ENCODE peak calls at places on chromosomes 4 and X, in seven cellular contexts. One of them, this sample, is unnamed. For H3K4me1, the result is how much of the 10 kb centered on the place peaks cover.

GRCh38 chr4:139593091-139593564 is 37.1 kb upstream of the SETD7 start:
- DNase-seq in adrenal gland: peak
- DNase-seq in body of pancreas: no peak
- DNase-seq in heart left ventricle: no peak
- DNase-seq in A549: peak
- DNase-seq in prostate gland: no peak
- DNase-seq in HCT116: no peak
- DNase-seq in this sample: no peak

GRCh38 chr4:152356428-152357034 is 179.4 kb downstream of the FBXW7 start:
- DNase-seq in HCT116: no peak
- DNase-seq in A549: no peak
- DNase-seq in body of pancreas: no peak
- DNase-seq in adrenal gland: no peak
- DNase-seq in heart left ventricle: no peak
- DNase-seq in prostate gland: no peak
- DNase-seq in this sample: no peak

GRCh38 chr4:84483738-84484137 is 15.4 kb downstream of the NKX6-1 start:
- DNase-seq in body of pancreas: no peak
- DNase-seq in prostate gland: no peak
- DNase-seq in HCT116: no peak
- DNase-seq in heart left ventricle: no peak
- DNase-seq in A549: no peak
- DNase-seq in adrenal gland: no peak
- DNase-seq in this sample: no peak

GRCh38 chr4:90074322-90074886 is 52.8 kb upstream of the CCSER1 start:
- DNase-seq in body of pancreas: no peak
- DNase-seq in A549: no peak
- DNase-seq in adrenal gland: no peak
- DNase-seq in heart left ventricle: no peak
- DNase-seq in prostate gland: no peak
- DNase-seq in HCT116: no peak
- DNase-seq in this sample: no peak

GRCh38 chr4:28313729-28314713 is 1453.4 kb downstream of the STIM2 start:
- DNase-seq in HCT116: no peak
- DNase-seq in A549: no peak
- DNase-seq in adrenal gland: no peak
- DNase-seq in heart left ventricle: no peak
- DNase-seq in prostate gland: peak
- DNase-seq in body of pancreas: no peak
- DNase-seq in this sample: no peak

GRCh38 chrX:41827886-41828285 is 95.5 kb downstream of the CASK start:
- DNase-seq in prostate gland: no peak
- DNase-seq in A549: no peak
- DNase-seq in adrenal gland: no peak
- DNase-seq in HCT116: no peak
- DNase-seq in heart left ventricle: no peak
- DNase-seq in body of pancreas: no peak
- DNase-seq in this sample: no peak

GRCh38 chr4:23039813-23040212 is 347.1 kb downstream of the GBA3 start:
- DNase-seq in heart left ventricle: no peak
- DNase-seq in adrenal gland: no peak
- DNase-seq in body of pancreas: no peak
- DNase-seq in prostate gland: no peak
- DNase-seq in A549: no peak
- DNase-seq in HCT116: no peak
- DNase-seq in this sample: no peak

GRCh38 chr4:182101618-182102017 is 141.6 kb upstream of the TENM3 start:
- DNase-seq in prostate gland: no peak
- DNase-seq in body of pancreas: no peak
- DNase-seq in heart left ventricle: no peak
- DNase-seq in adrenal gland: no peak
- DNase-seq in HCT116: no peak
- DNase-seq in A549: no peak
- DNase-seq in this sample: no peak

GRCh38 chr4:31737419-31737818 is 1017.2 kb downstream of the PCDH7 start:
- DNase-seq in body of pancreas: no peak
- DNase-seq in adrenal gland: no peak
- DNase-seq in A549: no peak
- DNase-seq in heart left ventricle: no peak
- DNase-seq in prostate gland: no peak
- DNase-seq in HCT116: no peak
- DNase-seq in this sample: no peak

GRCh38 chrX:119008122-119008744 is 33.8 kb downstream of the LONRF3 start:
- DNase-seq in adrenal gland: peak
- DNase-seq in A549: peak
- DNase-seq in heart left ventricle: no peak
- DNase-seq in prostate gland: peak
- DNase-seq in HCT116: no peak
- DNase-seq in body of pancreas: peak
- DNase-seq in this sample: peak

GRCh38 chr4:180852743-180853142 is 1390.5 kb upstream of the TENM3 start:
- DNase-seq in adrenal gland: no peak
- DNase-seq in HCT116: no peak
- DNase-seq in A549: no peak
- DNase-seq in body of pancreas: no peak
- DNase-seq in heart left ventricle: no peak
- DNase-seq in prostate gland: no peak
- DNase-seq in this sample: no peak

DNA sequence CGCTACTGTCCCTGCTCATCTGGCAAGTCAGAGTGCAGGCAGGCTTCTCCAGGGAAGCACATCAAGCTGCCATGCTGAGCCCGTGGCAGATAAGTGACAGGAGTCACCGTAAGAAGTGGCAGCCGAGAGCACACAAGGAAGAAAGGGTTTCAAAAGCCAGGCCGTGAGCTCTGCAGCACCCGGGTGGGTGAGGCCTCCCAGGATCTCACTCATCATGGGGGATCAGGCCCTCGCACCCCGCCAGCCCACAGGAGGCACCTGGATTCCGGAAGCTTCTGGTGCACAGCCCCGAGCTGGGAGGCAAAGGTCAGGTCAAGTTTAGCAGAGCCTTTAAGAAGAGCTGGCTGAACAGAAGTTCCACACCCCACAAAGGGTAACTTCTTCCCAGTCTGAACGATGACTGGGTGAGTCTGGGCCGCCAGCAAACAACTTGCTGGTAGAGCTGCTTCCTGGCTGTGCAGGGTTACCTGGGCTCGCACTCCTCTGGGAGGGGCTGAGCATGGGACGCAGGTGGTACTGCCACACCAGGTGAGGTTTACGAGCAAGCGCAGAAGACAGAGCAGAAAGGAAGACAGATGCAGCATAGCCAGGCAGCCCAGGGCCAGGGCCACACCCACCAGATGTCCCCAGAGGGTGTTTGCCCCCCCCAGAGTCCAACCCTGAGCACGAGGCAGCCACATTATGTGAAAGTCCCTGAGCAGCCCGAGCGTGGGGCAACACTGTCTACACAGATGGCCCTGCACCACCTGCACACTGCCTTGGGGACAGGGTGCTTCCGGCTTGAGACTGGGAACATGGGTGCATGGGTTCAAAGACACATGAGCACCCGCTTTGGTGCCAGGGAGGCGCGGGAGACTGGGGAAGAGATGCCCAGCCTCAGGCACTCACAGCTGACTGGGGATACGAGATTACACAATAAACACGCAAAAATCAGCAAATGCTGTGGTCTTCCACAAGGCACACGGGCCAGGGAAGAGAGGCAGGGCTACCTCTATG is 7.7 kb downstream of the CCNQ start:
- DNase-seq in A549: no peak
- DNase-seq in adrenal gland: no peak
- DNase-seq in HCT116: no peak
- DNase-seq in body of pancreas: no peak
- DNase-seq in heart left ventricle: peak
- DNase-seq in prostate gland: no peak
- DNase-seq in this sample: no peak
- TF ChIP-seq POLR2A in A549: no peak
- TF ChIP-seq POLR2A in adrenal gland: no peak
- TF ChIP-seq POLR2A in HCT116: no peak
- TF ChIP-seq POLR2A in body of pancreas: no peak
- TF ChIP-seq POLR2A in heart left ventricle: no peak
- TF ChIP-seq POLR2A in prostate gland: no peak
- TF ChIP-seq POLR2A in this sample: no peak

GRCh38 chr4:143358419-143358818 is 21.7 kb downstream of the GAB1 start:
- DNase-seq in body of pancreas: no peak
- DNase-seq in A549: no peak
- DNase-seq in heart left ventricle: no peak
- DNase-seq in adrenal gland: no peak
- DNase-seq in HCT116: no peak
- DNase-seq in prostate gland: no peak
- DNase-seq in this sample: no peak

GRCh38 chr4:143358923-143359694 is 22.4 kb downstream of the GAB1 start:
- DNase-seq in adrenal gland: no peak
- DNase-seq in prostate gland: peak
- DNase-seq in A549: no peak
- DNase-seq in HCT116: no peak
- DNase-seq in heart left ventricle: no peak
- DNase-seq in body of pancreas: peak
- DNase-seq in this sample: no peak

GRCh38 chr4:143362392-143363046 is 25.8 kb downstream of the GAB1 start:
- DNase-seq in A549: no peak
- DNase-seq in adrenal gland: no peak
- DNase-seq in heart left ventricle: no peak
- DNase-seq in prostate gland: no peak
- DNase-seq in HCT116: no peak
- DNase-seq in body of pancreas: no peak
- DNase-seq in this sample: no peak

GRCh38 chr4:143359794-143360193 is 23.1 kb downstream of the GAB1 start:
- DNase-seq in body of pancreas: no peak
- DNase-seq in adrenal gland: no peak
- DNase-seq in heart left ventricle: no peak
- DNase-seq in A549: no peak
- DNase-seq in prostate gland: no peak
- DNase-seq in HCT116: no peak
- DNase-seq in this sample: no peak

GRCh38 chr4:143360838-143361237 is 24.2 kb downstream of the GAB1 start:
- DNase-seq in adrenal gland: no peak
- DNase-seq in A549: no peak
- DNase-seq in heart left ventricle: no peak
- DNase-seq in body of pancreas: no peak
- DNase-seq in prostate gland: no peak
- DNase-seq in HCT116: no peak
- DNase-seq in this sample: no peak
- H3K4me1 ChIP-seq in adrenal gland: under half
- H3K4me1 ChIP-seq in A549: under half
- H3K4me1 ChIP-seq in heart left ventricle: half or more
- H3K4me1 ChIP-seq in body of pancreas: under half
- H3K4me1 ChIP-seq in prostate gland: under half
- H3K4me1 ChIP-seq in HCT116: under half
- H3K4me1 ChIP-seq in this sample: under half

GRCh38 chr4:133131829-133132485 is 17.1 kb upstream of the PCDH10 start:
- DNase-seq in HCT116: no peak
- DNase-seq in heart left ventricle: no peak
- DNase-seq in body of pancreas: no peak
- DNase-seq in prostate gland: no peak
- DNase-seq in A549: no peak
- DNase-seq in adrenal gland: no peak
- DNase-seq in this sample: no peak
- H3K4me3 ChIP-seq in HCT116: no peak
- H3K4me3 ChIP-seq in heart left ventricle: no peak
- H3K4me3 ChIP-seq in body of pancreas: no peak
- H3K4me3 ChIP-seq in prostate gland: no peak
- H3K4me3 ChIP-seq in A549: no peak
- H3K4me3 ChIP-seq in adrenal gland: no peak
- H3K4me3 ChIP-seq in this sample: no peak

GRCh38 chr4:138053601-138054322 is 188.4 kb downstream of the SLC7A11 start:
- DNase-seq in prostate gland: no peak
- DNase-seq in adrenal gland: peak
- DNase-seq in A549: peak
- DNase-seq in heart left ventricle: no peak
- DNase-seq in HCT116: peak
- DNase-seq in body of pancreas: no peak
- DNase-seq in this sample: no peak
- TF ChIP-seq POLR2A in prostate gland: no peak
- TF ChIP-seq POLR2A in adrenal gland: no peak
- TF ChIP-seq POLR2A in A549: no peak
- TF ChIP-seq POLR2A in heart left ventricle: no peak
- TF ChIP-seq POLR2A in HCT116: no peak
- TF ChIP-seq POLR2A in body of pancreas: no peak
- TF ChIP-seq POLR2A in this sample: no peak

GRCh38 chrX:48818866-48819265 is 7.4 kb upstream of the ERAS start:
- DNase-seq in body of pancreas: no peak
- DNase-seq in heart left ventricle: no peak
- DNase-seq in HCT116: no peak
- DNase-seq in A549: no peak
- DNase-seq in prostate gland: no peak
- DNase-seq in adrenal gland: no peak
- DNase-seq in this sample: no peak

GRCh38 chrX:48814722-48815121 is 11.6 kb upstream of the ERAS start:
- DNase-seq in HCT116: no peak
- DNase-seq in A549: no peak
- DNase-seq in adrenal gland: no peak
- DNase-seq in heart left ventricle: no peak
- DNase-seq in prostate gland: no peak
- DNase-seq in body of pancreas: no peak
- DNase-seq in this sample: no peak

GRCh38 chrX:48816014-48816810 is 10.1 kb upstream of the ERAS start:
- DNase-seq in heart left ventricle: no peak
- DNase-seq in HCT116: no peak
- DNase-seq in adrenal gland: no peak
- DNase-seq in body of pancreas: no peak
- DNase-seq in prostate gland: no peak
- DNase-seq in A549: no peak
- DNase-seq in this sample: no peak

GRCh38 chrX:48815266-48815665 is 11.0 kb upstream of the ERAS start:
- DNase-seq in adrenal gland: no peak
- DNase-seq in A549: no peak
- DNase-seq in heart left ventricle: no peak
- DNase-seq in prostate gland: no peak
- DNase-seq in HCT116: no peak
- DNase-seq in body of pancreas: no peak
- DNase-seq in this sample: no peak

GRCh38 chrX:48818098-48818497 is 8.2 kb upstream of the ERAS start:
- DNase-seq in A549: no peak
- DNase-seq in HCT116: no peak
- DNase-seq in heart left ventricle: no peak
- DNase-seq in prostate gland: no peak
- DNase-seq in body of pancreas: no peak
- DNase-seq in adrenal gland: no peak
- DNase-seq in this sample: no peak
- H3K4me1 ChIP-seq in A549: under half
- H3K4me1 ChIP-seq in HCT116: under half
- H3K4me1 ChIP-seq in heart left ventricle: under half
- H3K4me1 ChIP-seq in prostate gland: under half
- H3K4me1 ChIP-seq in body of pancreas: under half
- H3K4me1 ChIP-seq in adrenal gland: under half
- H3K4me1 ChIP-seq in this sample: under half

This sample was measured in thyroid gland.